ENCODE peak calls at places on chromosome 1, in ten cellular contexts. T is lung, C is stomach, U is pancreas, K is PC-9, L is psoas muscle, S is PC-3, J is left lung, R is right cardiac atrium, I is thoracic aorta. Z is an unnamed sample. For H3K4me1, the result is how much of the 10 kb centered on the place peaks cover.

GRCh38 chr1:232784794-232785193 is 20.4 kb upstream of the MAP10 start:
- DNase-seq in U (no peak), I (no peak), C (no peak), T (no peak), J (no peak), R (no peak), L (no peak), K (no peak), S (no peak), Z (no peak)

GRCh38 chr1:182770193-182770592 is 19.4 kb upstream of the NPL start:
- DNase-seq in I (no peak), S (no peak), R (no peak), U (no peak), L (no peak), K (no peak), C (no peak), J (no peak), T (no peak), Z (no peak)

GRCh38 chr1:12275370-12275769 is 45.5 kb downstream of the VPS13D start:
- DNase-seq in S (peak), U (peak), J (peak), C (peak), L (peak), I (no peak), T (no peak), K (no peak), R (peak), Z (no peak)

GRCh38 chr1:98086796-98087195 is 166.0 kb upstream of the DPYD start:
- DNase-seq in L (no peak), K (peak), U (no peak), R (no peak), J (no peak), T (no peak), I (no peak), S (peak), C (no peak), Z (no peak)

GRCh38 chr1:243396876-243397275 is 141.0 kb downstream of the SDCCAG8 start:
- DNase-seq in T (no peak), U (no peak), R (no peak), C (peak), J (no peak), S (no peak), I (no peak), K (no peak), L (no peak), Z (no peak)

GRCh38 chr1:39574646-39575045 is 1.9 kb downstream of the PABPC4 start:
- DNase-seq in S (peak), K (no peak), T (no peak), R (no peak), L (peak), C (peak), U (no peak), I (no peak), J (no peak), Z (no peak)

GRCh38 chr1:147171399-147172167 is 687 bp downstream of the PRKAB2 start:
- DNase-seq in I (no peak), J (no peak), C (no peak), S (peak), K (no peak), U (no peak), R (no peak), L (no peak), T (no peak), Z (no peak)

GRCh38 chr1:2628191-2628932 is 4.5 kb downstream of the MMEL1 start:
- DNase-seq in K (no peak), I (no peak), L (no peak), S (no peak), T (no peak), J (no peak), C (no peak), U (no peak), R (peak), Z (no peak)

GRCh38 chr1:185156321-185156853 is 366 bp downstream of the TRMT1L start:
- DNase-seq in R (no peak), I (peak), C (peak), K (no peak), J (no peak), S (no peak), L (no peak), T (no peak), U (no peak), Z (no peak)

GRCh38 chr1:31183927-31184554 is 55.6 kb downstream of the NKAIN1 start:
- DNase-seq in T (no peak), I (no peak), K (no peak), S (peak), L (no peak), C (peak), J (no peak), R (no peak), U (no peak), Z (no peak)

GRCh38 chr1:16226495-16227179 is 10.3 kb downstream of the CPLANE2 start:
- DNase-seq in S (no peak), I (no peak), K (no peak), L (peak), R (peak), J (peak), T (peak), U (peak), C (peak), Z (no peak)

GRCh38 chr1:116515702-116516101 is 55.1 kb downstream of the CD58 start:
- DNase-seq in T (no peak), I (no peak), L (no peak), R (no peak), U (no peak), K (no peak), S (no peak), J (no peak), C (no peak), Z (no peak)

DNA sequence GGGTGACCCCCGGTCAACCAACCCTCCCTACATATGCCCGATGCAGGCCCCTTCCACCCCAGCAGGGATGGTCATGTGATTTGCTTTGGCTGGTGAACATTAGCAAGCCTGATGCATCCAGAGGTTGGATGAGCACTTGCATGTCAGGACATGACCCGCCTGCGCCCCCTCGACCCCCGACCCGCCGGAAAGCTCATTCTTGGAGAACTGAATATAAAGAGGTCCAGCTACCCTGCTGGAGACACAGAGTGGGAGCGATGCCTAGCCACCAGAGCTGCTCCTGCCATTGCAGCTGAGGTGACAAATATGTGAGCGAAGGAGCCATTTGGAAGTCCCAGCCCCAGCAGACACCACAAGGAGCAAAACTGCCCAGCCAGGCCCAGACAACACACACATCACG is 39.6 kb downstream of the COA6 start:
- DNase-seq in R (peak), J (no peak), U (no peak), K (no peak), T (no peak), L (no peak), I (no peak), S (no peak), C (no peak), Z (no peak)
- H3K4me1 ChIP-seq in R (under half), J (under half), U (under half), K (under half), T (under half), L (under half), I (under half), S (under half), C (under half), Z (under half)

GRCh38 chr1:170146861-170147260 is 1.1 kb downstream of the NTMT2 start:
- DNase-seq in J (no peak), C (no peak), T (no peak), R (no peak), S (no peak), L (no peak), K (no peak), U (no peak), I (no peak), Z (no peak)
- H3K4me1 ChIP-seq in J (under half), C (under half), T (under half), R (under half), S (under half), L (under half), K (under half), U (under half), I (under half), Z (under half)

DNA sequence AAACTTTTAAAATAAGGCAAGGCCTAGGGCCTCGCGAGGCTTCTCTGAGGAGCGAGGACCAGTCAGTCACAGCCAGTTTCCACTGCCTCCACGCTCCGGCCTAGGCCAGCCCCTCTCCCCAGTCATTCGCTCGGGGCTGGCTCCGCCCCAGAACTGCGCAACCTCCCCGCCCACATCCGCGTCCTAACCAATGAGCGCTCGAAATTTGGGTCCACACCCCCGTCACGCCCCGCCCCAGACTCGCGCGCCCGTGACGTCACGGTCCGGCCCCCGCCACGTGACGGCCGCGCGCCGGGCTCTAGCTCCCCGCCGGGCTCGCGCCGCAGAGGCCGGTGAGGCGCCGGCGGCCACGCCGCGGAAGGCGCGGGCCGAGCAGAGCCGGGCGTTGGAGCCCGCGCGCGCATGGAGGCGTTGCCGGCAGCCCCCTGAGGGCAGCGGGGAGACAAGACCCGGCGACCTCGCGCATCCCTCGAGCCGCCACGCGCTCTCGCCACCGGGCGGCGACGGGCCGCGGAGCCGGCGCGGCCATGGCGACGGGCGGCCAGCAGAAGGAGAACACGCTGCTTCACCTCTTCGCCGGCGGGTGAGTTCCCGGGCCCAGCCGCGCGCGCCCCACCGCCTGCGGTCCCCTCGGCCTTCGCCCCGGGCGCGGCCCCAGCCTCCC is at the start of gene SLC25A33:
- DNase-seq in S (peak), R (peak), J (peak), L (peak), C (peak), K (peak), U (peak), I (peak), T (peak), Z (peak)
- H3K4me1 ChIP-seq in S (under half), R (under half), J (under half), L (under half), C (under half), K (under half), U (under half), I (under half), T (under half), Z (under half)

DNA sequence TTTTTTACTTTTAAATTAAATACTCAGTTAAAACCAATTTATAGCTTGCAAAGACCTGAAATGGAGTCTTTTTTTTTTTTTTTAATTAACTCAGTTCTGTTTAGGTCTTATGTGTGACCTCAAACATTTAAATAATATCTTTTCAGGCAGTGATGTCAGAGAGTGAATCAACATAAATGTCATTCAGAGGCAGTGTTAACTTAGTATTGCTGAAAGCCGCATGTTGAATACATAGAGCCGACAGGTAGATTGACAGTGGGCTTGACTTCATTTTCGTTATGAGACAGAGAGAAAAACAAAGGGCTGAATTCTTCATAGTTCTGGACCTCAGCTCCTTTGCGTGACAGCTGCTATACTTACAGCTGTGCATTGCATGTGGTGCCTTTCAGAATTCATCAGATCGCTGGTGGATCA is 51.5 kb downstream of the PRDM2 start:
- DNase-seq in R (no peak), J (no peak), S (no peak), U (no peak), L (no peak), C (no peak), T (no peak), K (no peak), I (no peak), Z (no peak)
- H3K4me1 ChIP-seq in R (under half), J (half or more), S (under half), U (under half), L (half or more), C (half or more), T (under half), K (under half), I (under half), Z (under half)

Z was measured in esophagus squamous epithelium.